ENCODE peak calls at places on chromosome 18, in five cellular contexts. N is mammary epithelial cell, H is colonic mucosa, Q is WTC11, J is Calu3. Y is an unnamed sample.

GRCh38 chr18:68439672-68440071 is 275.2 kb downstream of the TMX3 start:
- DNase-seq in N (no peak), H (no peak), Q (no peak), J (no peak), Y (no peak)

GRCh38 chr18:78922856-78923255 is 56.8 kb upstream of the SALL3 start:
- DNase-seq in N (no peak), H (no peak), Q (no peak), J (no peak), Y (no peak)

GRCh38 chr18:61702007-61702406 is 190.8 kb downstream of the RNF152 start:
- DNase-seq in N (peak; percentile 62), H (no peak), Q (no peak), J (no peak), Y (no peak)

GRCh38 chr18:21064347-21064746 is 47.3 kb downstream of the ROCK1 start:
- DNase-seq in N (no peak), H (no peak), Q (no peak), J (no peak), Y (no peak)

GRCh38 chr18:45764000-45764686 is 40.2 kb downstream of the SLC14A1 start:
- DNase-seq in N (peak; percentile 45), H (no peak), Q (no peak), J (no peak), Y (no peak)

GRCh38 chr18:77250926-77251729 is 1.5 kb downstream of the GALR1 start:
- DNase-seq in N (no peak), H (no peak), Q (peak; percentile 61), J (no peak), Y (peak; percentile 50)

GRCh38 chr18:8798996-8799395 is 93.6 kb downstream of the MTCL1 start:
- DNase-seq in N (no peak), H (peak; percentile 50), Q (no peak), J (peak; percentile 32), Y (peak; percentile 36)

GRCh38 chr18:56252456-56252855 is 385.9 kb downstream of the TXNL1 start:
- DNase-seq in N (no peak), H (no peak), Q (no peak), J (no peak), Y (no peak)

GRCh38 chr18:63924551-63924950 is 16.8 kb downstream of the SERPINB10 start:
- DNase-seq in N (no peak), H (no peak), Q (no peak), J (no peak), Y (no peak)

GRCh38 chr18:2988041-2988794 is 24.7 kb downstream of the LPIN2 start:
- DNase-seq in N (peak; percentile 29), H (no peak), Q (no peak), J (no peak), Y (no peak)

GRCh38 chr18:63963610-63964256 is 6.1 kb upstream of the SERPINB8 start:
- DNase-seq in N (peak; percentile 48), H (peak; percentile 68), Q (peak; percentile 46), J (peak; percentile 39), Y (peak; percentile 40)

GRCh38 chr18:11149441-11150270 is at the start of gene PIEZO2:
- DNase-seq in N (no peak), H (peak; percentile 69), Q (peak; percentile 84), J (no peak), Y (peak; percentile 76)

GRCh38 chr18:74082476-74083070 is 65.1 kb downstream of the FBXO15 start:
- DNase-seq in N (peak; percentile 49), H (peak; percentile 45), Q (peak; percentile 74), J (peak; percentile 81), Y (peak; percentile 60)

DNA sequence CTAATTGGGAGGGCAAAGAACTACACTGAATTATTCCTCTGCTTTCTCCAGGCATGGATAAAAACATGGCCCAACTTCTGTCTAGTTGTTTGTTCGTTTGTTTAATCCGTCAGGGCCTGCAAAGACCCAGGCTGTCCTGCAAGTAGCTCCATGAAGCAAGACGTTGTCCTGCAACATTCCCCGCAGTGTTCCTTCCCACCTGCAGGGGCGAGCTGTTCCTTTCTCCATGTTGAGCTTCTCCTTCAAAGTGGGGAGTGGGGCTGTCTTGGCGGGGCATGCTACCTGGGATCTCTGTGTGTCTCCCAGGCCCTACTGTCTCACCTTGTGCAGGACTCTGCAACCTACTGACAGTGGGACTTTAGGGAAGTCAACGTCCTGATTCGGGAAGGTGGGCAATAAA is 264.0 kb upstream of the SMIM21 start:
- DNase-seq in N (no peak), H (no peak), Q (peak; percentile 20), J (no peak), Y (no peak)
- TF ChIP-seq CTCF in N (no peak), H (no peak), Q (peak; percentile 20), J (no peak), Y (peak; percentile 23)

GRCh38 chr18:24726727-24727539 is 266.5 kb downstream of the HRH4 start:
- DNase-seq in N (peak; percentile 61), H (peak; percentile 57), Q (peak; percentile 71), J (peak; percentile 73), Y (peak; percentile 73)

GRCh38 chr18:24731981-24732380 is 271.5 kb downstream of the HRH4 start:
- DNase-seq in N (peak; percentile 93), H (no peak), Q (no peak), J (no peak), Y (no peak)

GRCh38 chr18:24725644-24726043 is 265.2 kb downstream of the HRH4 start:
- DNase-seq in N (no peak), H (no peak), Q (no peak), J (no peak), Y (no peak)

GRCh38 chr18:24731158-24731557 is 270.7 kb downstream of the HRH4 start:
- DNase-seq in N (peak; percentile 96), H (no peak), Q (no peak), J (no peak), Y (no peak)

GRCh38 chr18:24727685-24728084 is 267.2 kb downstream of the HRH4 start:
- DNase-seq in N (no peak), H (no peak), Q (peak; percentile 13), J (no peak), Y (no peak)
- TF ChIP-seq CTCF in N (no peak), H (no peak), Q (no peak), J (peak; percentile 23), Y (no peak)

GRCh38 chr18:22935431-22935830 is 2.3 kb downstream of the RBBP8 start:
- DNase-seq in N (peak; percentile 17), H (no peak), Q (no peak), J (no peak), Y (no peak)
- TF ChIP-seq CTCF in N (no peak), H (no peak), Q (no peak), J (no peak), Y (no peak)

DNA sequence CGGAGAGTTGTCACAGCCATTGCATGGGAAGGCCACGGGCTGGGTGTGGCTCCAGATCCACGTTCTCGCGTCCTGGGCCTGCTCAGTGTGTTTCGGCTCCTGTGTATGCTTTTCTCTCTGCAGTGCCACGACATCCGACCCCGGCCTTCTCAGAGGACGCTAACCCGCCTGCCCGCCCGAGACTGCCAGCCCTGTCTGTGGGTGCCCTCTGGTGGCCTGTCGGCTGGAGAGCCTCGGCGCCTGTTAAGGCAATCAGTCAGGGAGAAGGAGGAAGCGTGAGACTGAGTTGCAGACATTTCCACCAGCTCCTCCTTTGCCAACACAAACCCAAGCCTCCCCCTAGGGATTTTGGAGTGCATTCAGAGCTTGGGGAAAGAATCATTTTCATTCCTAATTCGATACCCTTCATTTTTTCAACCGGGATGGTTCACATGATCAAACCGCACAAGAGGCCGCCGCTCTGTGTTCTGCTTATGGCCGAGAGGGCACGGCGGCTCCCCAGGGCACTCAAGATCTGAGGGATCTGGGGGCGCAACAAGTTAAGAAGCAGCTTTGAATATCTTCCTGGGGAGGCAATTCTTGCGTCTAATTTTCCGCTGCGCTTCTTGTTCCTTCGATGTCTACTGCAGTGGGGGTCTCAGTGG is 37.5 kb upstream of the ZBTB7C start:
- DNase-seq in N (peak; percentile 62), H (peak; percentile 88), Q (peak; percentile 91), J (peak; percentile 90), Y (peak; percentile 95)
- TF ChIP-seq CTCF in N (peak; percentile 87), H (peak; percentile 73), Q (peak; percentile 44), J (peak; percentile 78), Y (peak; percentile 64)

GRCh38 chr18:59352250-59352855 is 6.7 kb downstream of the LMAN1 start:
- DNase-seq in N (no peak), H (no peak), Q (no peak), J (no peak), Y (no peak)
- TF ChIP-seq CTCF in N (no peak), H (no peak), Q (no peak), J (no peak), Y (no peak)

GRCh38 chr18:35345460-35345921 is 1.3 kb upstream of the ZNF24 start:
- DNase-seq in N (no peak), H (no peak), Q (no peak), J (no peak), Y (no peak)

GRCh38 chr18:35345950-35346349 is 1.7 kb upstream of the ZNF24 start:
- DNase-seq in N (no peak), H (no peak), Q (no peak), J (no peak), Y (no peak)

GRCh38 chr18:35344736-35345459 is 678 bp upstream of the ZNF24 start:
- DNase-seq in N (no peak), H (no peak), Q (no peak), J (no peak), Y (no peak)

GRCh38 chr18:35343488-35343935 is 708 bp downstream of the ZNF24 start:
- DNase-seq in N (no peak), H (no peak), Q (no peak), J (no peak), Y (no peak)

DNA sequence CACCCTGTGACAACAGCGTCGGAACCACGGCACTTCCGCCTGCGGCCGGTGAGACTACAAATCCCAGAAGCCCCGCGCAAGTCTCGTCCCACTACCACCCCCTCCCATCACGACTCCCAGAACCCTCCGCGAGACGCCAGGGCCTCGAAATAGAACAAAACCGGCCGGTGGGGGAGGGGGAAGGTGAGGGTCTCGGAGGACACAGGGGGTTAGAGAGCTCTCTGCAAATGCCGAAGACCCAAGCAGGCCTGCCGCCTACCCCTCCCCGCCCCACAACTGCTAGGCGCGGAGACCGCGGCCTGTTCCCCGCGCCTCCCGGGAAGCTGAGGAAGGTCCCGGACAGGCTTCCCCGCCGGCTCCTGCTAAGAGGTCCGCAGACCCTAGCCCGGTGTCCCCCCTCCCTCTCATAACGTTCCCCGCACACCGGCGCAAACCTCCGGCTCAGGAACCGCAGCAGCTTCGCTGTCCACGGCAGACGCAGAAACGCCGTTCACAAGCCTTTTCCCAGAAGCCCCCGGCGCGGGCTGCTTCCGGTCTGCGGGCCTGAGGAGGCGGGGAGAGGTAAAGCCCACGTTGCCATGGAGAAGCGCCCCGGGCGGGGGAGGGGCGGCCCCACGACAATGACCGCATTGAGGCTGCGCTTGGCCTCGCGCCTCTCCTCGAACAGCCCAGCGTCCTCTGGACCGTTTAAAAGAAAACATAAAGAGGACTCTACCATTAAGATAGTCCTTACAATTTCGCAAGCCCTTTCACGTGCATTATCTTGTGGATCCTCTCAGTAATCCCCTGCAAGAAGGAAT is at the start of gene ZNF24:
- DNase-seq in N (peak; percentile 87), H (peak; percentile 98), Q (peak; percentile 90), J (peak; percentile 97), Y (peak; percentile 98)
- TF ChIP-seq CTCF in N (no peak), H (no peak), Q (no peak), J (no peak), Y (no peak)

GRCh38 chr18:53819671-53820070 is 404.8 kb downstream of the MBD2 start:
- DNase-seq in N (no peak), H (no peak), Q (no peak), J (no peak), Y (no peak)

GRCh38 chr18:53817976-53818950 is 406.2 kb downstream of the MBD2 start:
- DNase-seq in N (peak; percentile 2), H (no peak), Q (no peak), J (no peak), Y (no peak)

DNA sequence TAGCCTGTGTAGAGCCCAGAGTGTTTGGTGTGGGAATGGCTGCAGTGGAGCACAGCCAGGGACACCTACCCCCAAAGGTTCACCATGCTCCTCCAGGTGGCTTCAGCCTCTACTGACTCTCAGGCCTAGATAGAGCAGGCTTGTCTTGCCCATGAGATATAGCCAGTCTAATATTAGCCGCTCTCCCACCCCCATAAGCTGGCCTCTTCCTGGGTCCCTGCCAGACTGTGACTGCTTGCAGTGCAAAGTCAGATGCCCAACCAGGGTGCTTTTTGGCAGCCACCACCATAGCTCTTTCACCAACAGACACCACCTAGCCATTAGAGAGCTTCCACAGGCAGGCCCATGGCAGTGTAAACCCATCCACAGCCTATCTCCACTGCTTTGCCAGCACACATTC is 405.3 kb downstream of the MBD2 start:
- DNase-seq in N (no peak), H (no peak), Q (no peak), J (no peak), Y (no peak)
- TF ChIP-seq CTCF in N (no peak), H (no peak), Q (no peak), J (no peak), Y (no peak)

Y was measured in glutamatergic neuron.